ENCODE peak calls at places on chromosomes 5 and 9, in five cellular contexts. G, O, R, H and C are unnamed samples.

GRCh38 chr9:80382523-80382922 is 810.8 kb downstream of the TLE4 start:
- DNase-seq in G (no peak), O (no peak), R (no peak), H (no peak), C (no peak)

GRCh38 chr9:123072407-123072995 is 39.0 kb downstream of the GPR21 start:
- DNase-seq in G (no peak), O (no peak), R (no peak), H (no peak), C (no peak)

GRCh38 chr5:166710275-166710674 is 1581.2 kb upstream of the WWC1 start:
- DNase-seq in G (no peak), O (no peak), R (no peak), H (no peak), C (no peak)

GRCh38 chr5:68339921-68340321 is 124.4 kb downstream of the PIK3R1 start:
- DNase-seq in G (no peak), O (no peak), R (no peak), H (no peak), C (no peak)

GRCh38 chr9:76866689-76867088 is 39.2 kb downstream of the PRUNE2 start:
- DNase-seq in G (no peak), O (no peak), R (no peak), H (no peak), C (no peak)

GRCh38 chr5:150113047-150113744 is 26.8 kb upstream of the CSF1R start:
- DNase-seq in G (no peak), O (no peak), R (no peak), H (no peak), C (no peak)

GRCh38 chr9:114300846-114301797 is 21.8 kb upstream of the ORM1 start:
- DNase-seq in G (no peak), O (no peak), R (no peak), H (no peak), C (no peak)

GRCh38 chr5:90399251-90399650 is 10.3 kb downstream of the CETN3 start:
- DNase-seq in G (no peak), O (no peak), R (no peak), H (no peak), C (no peak)

GRCh38 chr9:68522126-68522525 is 18.6 kb downstream of the TMEM252 start:
- DNase-seq in G (no peak), O (no peak), R (no peak), H (no peak), C (no peak)

GRCh38 chr5:57175586-57175985 is 1.7 kb downstream of the GPBP1 start:
- DNase-seq in G (peak), O (no peak), R (no peak), H (no peak), C (no peak)

GRCh38 chr5:16090270-16090669 is 89.3 kb downstream of the MARCHF11 start:
- DNase-seq in G (no peak), O (no peak), R (no peak), H (no peak), C (no peak)